ENCODE peak calls at places on chromosomes 6 and 20, in five cellular contexts. H is spleen, M is heart left ventricle, K is esophagus muscularis mucosa, F is A549. Z is an unnamed sample.

GRCh38 chr6:146470091-146470770 is 73.4 kb upstream of the RAB32 start:
- DNase-seq in K (no peak), F (no peak), H (no peak), M (no peak), Z (no peak)

GRCh38 chr20:9392892-9393857 is 121.2 kb upstream of the LAMP5 start:
- DNase-seq in K (no peak), F (peak; percentile 73), M (peak; percentile 63), H (no peak), Z (no peak)

GRCh38 chr6:163837681-163838431 is 423.3 kb downstream of the QKI start:
- DNase-seq in H (no peak), F (no peak), K (peak; percentile 77), M (peak; percentile 41), Z (no peak)

GRCh38 chr6:119717942-119718341 is 368.4 kb upstream of the MAN1A1 start:
- DNase-seq in F (no peak), H (no peak), K (no peak), M (no peak), Z (no peak)

GRCh38 chr20:650281-650680 is 2.7 kb downstream of the SRXN1 start:
- DNase-seq in K (no peak), F (no peak), H (no peak), M (no peak), Z (no peak)

GRCh38 chr20:25081065-25081729 is 744 bp downstream of the VSX1 start:
- DNase-seq in F (no peak), H (peak; percentile 64), K (no peak), M (no peak), Z (no peak)

GRCh38 chr6:133893324-133893692 is 4.4 kb downstream of the TCF21 start:
- DNase-seq in K (no peak), M (no peak), F (no peak), H (no peak), Z (no peak)

GRCh38 chr6:38320817-38321216 is 318.9 kb downstream of the BTBD9 start:
- DNase-seq in M (no peak), K (no peak), H (no peak), F (no peak), Z (no peak)

GRCh38 chr20:63745424-63745805 is 5.8 kb downstream of the SLC2A4RG start:
- DNase-seq in K (no peak), F (no peak), H (no peak), M (no peak), Z (no peak)

GRCh38 chr20:51272392-51272791 is 249.5 kb upstream of the KCNG1 start:
- DNase-seq in K (no peak), M (no peak), F (no peak), H (no peak), Z (no peak)

GRCh38 chr20:745683-746301 is 22.5 kb downstream of the SLC52A3 start:
- DNase-seq in K (no peak), M (no peak), F (no peak), H (no peak), Z (no peak)

GRCh38 chr6:93581371-93581770 is 162.0 kb upstream of the EPHA7 start:
- DNase-seq in F (no peak), H (no peak), M (no peak), K (no peak), Z (no peak)

GRCh38 chr6:132812255-132812732 is 2.1 kb upstream of the RPS12 start:
- DNase-seq in F (no peak), H (no peak), K (no peak), M (no peak), Z (no peak)

GRCh38 chr20:50666709-50667310 is 24.5 kb downstream of the RIPOR3 start:
- DNase-seq in F (no peak), H (no peak), K (no peak), M (no peak), Z (no peak)

GRCh38 chr6:12849420-12850200 is 133.0 kb downstream of the PHACTR1 start:
- DNase-seq in F (no peak), K (no peak), M (no peak), H (no peak), Z (no peak)

GRCh38 chr20:44576297-44576696 is 6.1 kb upstream of the PKIG start:
- DNase-seq in M (no peak), K (no peak), H (no peak), F (no peak), Z (no peak)

GRCh38 chr6:107539409-107539808 is 49.5 kb downstream of the SOBP start:
- DNase-seq in M (no peak), H (no peak), F (no peak), K (peak; percentile 14), Z (no peak)

GRCh38 chr6:122610690-122611455 is 668 bp downstream of the PKIB start:
- DNase-seq in M (no peak), K (no peak), H (peak; percentile 78), F (peak; percentile 31), Z (no peak)

DNA sequence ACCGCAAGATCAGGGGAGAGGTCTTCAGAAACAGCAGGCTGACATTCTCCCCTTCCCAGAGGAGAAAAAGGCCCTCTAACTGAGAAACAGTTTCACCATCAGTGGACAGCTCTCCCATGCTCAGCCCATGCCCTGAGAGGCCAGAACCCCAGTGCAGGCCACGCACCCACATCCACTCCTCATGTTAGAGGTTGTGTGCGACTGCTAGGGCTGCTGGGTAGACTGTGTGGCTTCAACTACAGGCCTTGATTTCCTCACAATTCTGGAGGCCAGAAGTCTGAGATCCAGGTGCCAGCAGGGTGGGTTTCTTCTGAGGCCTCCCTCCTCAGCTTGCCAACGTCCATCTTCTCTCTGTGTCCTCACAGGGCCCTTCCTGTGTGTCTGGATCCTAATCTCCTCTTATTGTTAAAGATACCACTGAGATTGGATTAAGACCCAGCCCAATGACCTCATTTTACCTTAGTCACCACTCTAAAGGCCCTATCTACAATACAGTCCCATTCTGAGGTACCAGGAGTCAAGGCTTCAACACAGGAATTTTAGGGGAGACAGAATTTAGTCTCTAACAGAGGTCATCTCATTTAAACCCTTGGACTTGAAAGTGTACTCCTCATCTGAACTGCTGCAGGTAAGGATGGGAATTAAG is 67.7 kb upstream of the CD93 start:
- DNase-seq in H (no peak), M (no peak), F (no peak), K (no peak), Z (no peak)
- H3K4me1 ChIP-seq in H (peaks cover 93% of the 10 kb centered on the region), M (peaks cover 73% of the 10 kb centered on the region), F (peaks cover 22% of the 10 kb centered on the region), K (peaks cover 61% of the 10 kb centered on the region), Z (peaks cover 91% of the 10 kb centered on the region)

DNA sequence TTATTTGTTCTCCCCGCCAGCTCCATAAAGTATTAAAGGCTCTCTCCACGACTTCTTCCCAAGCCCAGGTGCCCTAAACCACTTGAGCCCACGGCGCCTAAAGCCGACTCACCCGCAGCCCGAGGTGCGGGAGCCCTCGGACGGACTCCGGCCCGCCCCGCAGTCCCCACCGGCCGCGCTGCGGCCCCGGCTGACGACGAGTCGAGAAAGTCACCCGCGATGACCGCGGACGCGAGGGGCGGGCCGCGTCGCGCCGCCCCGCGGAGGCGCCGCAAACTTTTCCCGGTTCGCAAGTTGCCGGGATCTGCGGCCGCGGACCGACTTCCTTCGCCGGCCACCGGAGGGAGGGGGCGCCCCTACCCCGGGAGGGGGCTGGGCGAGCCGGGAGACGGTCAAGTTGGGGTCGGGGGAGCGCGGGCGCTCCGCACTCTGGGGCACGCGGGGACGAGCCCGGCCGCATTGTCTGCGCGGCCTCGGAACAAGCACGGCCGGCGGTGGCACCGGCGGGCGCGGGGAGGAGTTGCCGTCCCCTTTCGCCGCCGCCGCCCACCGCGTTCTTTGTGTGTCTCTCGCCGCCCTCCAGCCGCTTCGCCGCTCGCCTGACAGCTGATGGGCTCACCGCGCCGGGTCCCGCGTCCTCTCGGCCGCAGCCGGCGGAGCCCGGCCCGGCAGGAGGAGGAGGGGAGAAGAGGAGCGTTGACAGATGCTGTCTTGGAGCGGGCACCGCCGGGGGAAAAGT is 131.5 kb downstream of the OGFRL1 start:
- DNase-seq in M (peak; percentile 76), H (peak; percentile 79), K (no peak), F (no peak), Z (no peak)
- TF ChIP-seq POLR2A in M (no peak), H (no peak), K (no peak), F (no peak), Z (no peak)

GRCh38 chr6:63808576-63808975 is 173.0 kb downstream of the PHF3 start:
- DNase-seq in M (no peak), H (no peak), F (no peak), K (no peak), Z (no peak)

GRCh38 chr6:63806573-63806913 is 170.9 kb downstream of the PHF3 start:
- DNase-seq in F (no peak), K (no peak), M (no peak), H (no peak), Z (no peak)

GRCh38 chr6:63805808-63806572 is 170.4 kb downstream of the PHF3 start:
- DNase-seq in K (no peak), H (no peak), F (peak; percentile 14), M (no peak), Z (no peak)

GRCh38 chr6:63805345-63805744 is 169.7 kb downstream of the PHF3 start:
- DNase-seq in M (no peak), F (no peak), K (no peak), H (no peak), Z (no peak)

DNA sequence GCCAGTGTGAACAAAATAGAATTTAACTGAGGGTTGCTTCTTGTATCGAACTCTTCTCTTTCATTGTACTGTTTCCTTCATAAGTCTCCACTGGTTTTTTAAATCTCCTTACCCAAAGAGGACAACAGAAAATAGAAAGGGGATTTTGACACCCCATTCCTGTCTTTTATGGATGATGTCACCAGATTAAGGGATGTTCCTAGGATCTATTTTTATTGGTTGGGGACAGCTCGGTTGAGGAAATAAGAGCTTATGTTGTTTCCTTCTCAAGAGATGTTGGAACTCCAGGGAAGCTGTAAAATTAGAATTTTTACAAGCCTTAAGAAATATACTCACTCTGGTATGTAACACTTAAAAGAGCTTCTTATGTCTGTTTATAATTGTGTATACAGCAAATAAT is 171.5 kb downstream of the PHF3 start:
- DNase-seq in K (no peak), M (no peak), F (no peak), H (no peak), Z (no peak)
- H3K4me1 ChIP-seq in K (peaks cover 16% of the 10 kb centered on the region), M (peaks cover 14% of the 10 kb centered on the region), F (peaks cover 31% of the 10 kb centered on the region), H (peaks cover 19% of the 10 kb centered on the region), Z (peaks cover 7% of the 10 kb centered on the region)

GRCh38 chr6:118652051-118652699 is 784 bp upstream of the CEP85L start:
- DNase-seq in F (no peak), M (no peak), H (no peak), K (no peak), Z (no peak)

GRCh38 chr6:118648866-118649554 is 2.4 kb downstream of the CEP85L start:
- DNase-seq in H (no peak), M (no peak), K (no peak), F (no peak), Z (no peak)

GRCh38 chr6:118649918-118650499 is 1.4 kb downstream of the CEP85L start:
- DNase-seq in H (no peak), K (no peak), F (no peak), M (no peak), Z (no peak)

GRCh38 chr6:118651282-118652050 is at the start of gene CEP85L:
- DNase-seq in H (peak; percentile 98), K (peak; percentile 95), M (peak; percentile 93), F (peak; percentile 65), Z (peak; percentile 51)

DNA sequence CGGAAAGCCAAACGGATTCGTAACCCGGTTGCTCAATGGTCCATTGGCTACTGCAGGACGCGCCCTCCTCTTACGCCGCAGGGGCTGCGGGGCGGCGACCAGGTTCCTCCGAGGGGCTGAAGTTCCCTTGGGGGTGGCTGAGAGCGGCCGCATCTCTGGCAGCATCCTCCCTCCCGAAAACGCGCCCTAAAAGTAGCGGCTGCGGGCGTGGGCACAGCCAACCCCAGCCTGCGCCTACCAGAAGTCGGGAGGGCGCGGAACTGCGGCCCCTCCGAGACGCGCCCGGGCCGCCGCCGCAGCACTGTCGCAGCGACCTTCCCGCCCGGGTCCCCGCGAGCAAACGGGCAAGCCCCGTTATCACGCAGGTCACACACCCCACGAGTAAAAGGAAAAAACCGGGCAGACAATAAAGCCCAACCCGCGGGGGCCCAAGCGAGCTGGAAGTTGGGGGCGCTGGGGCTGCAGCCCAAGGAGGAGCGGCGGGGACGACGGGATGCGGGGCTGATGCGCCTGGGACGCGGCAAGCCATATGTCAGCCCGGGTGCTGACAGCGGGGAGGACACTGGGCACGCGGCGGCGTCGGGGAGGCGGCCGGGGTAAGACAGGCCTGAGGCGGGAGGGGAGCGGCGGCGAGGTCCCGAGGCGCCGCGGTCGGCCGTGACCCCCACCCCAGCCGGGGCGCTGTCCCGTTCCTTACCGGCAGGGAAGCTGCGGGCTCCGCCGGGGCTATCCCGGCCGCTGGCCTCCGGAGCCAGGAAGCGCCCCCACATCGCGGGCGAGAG is 700 bp downstream of the CEP85L start:
- DNase-seq in M (peak; percentile 57), K (no peak), H (peak; percentile 89), F (peak; percentile 11), Z (no peak)
- TF ChIP-seq POLR2A in M (no peak), K (no peak), H (no peak), F (no peak), Z (no peak)